ENCODE peak calls at places on chromosome 18, in six cellular contexts. I is epithelial cell of esophagus, J is AG04450, Q is WTC11, P is MCF 10A, O is AG10803. K is an unnamed sample.

GRCh38 chr18:3723554-3723953 is 273.6 kb downstream of the TGIF1 start:
- DNase-seq in Q (no peak), I (no peak), P (no peak), J (no peak), O (no peak), K (no peak)

GRCh38 chr18:69444221-69444620 is 43.5 kb downstream of the DOK6 start:
- DNase-seq in I (no peak), P (no peak), J (no peak), Q (no peak), O (peak), K (no peak)

GRCh38 chr18:75757951-75758350 is 330.4 kb upstream of the SMIM21 start:
- DNase-seq in J (no peak), O (no peak), P (no peak), I (no peak), Q (no peak), K (no peak)

GRCh38 chr18:2653467-2653866 is 2.1 kb upstream of the SMCHD1 start:
- DNase-seq in O (no peak), Q (no peak), P (no peak), J (no peak), I (no peak), K (no peak)

GRCh38 chr18:49364821-49365220 is 95.6 kb downstream of the DYM start:
- DNase-seq in P (peak), J (no peak), I (peak), O (no peak), Q (no peak), K (no peak)

GRCh38 chr18:56637897-56638231 is 528 bp downstream of the TXNL1 start:
- DNase-seq in J (no peak), O (no peak), I (peak), P (no peak), Q (peak), K (peak)

GRCh38 chr18:10008006-10008647 is 94.3 kb downstream of the VAPA start:
- DNase-seq in O (no peak), P (no peak), Q (no peak), I (no peak), J (no peak), K (no peak)

GRCh38 chr18:75221902-75222301 is 11.3 kb downstream of the TSHZ1 start:
- DNase-seq in Q (no peak), O (no peak), I (no peak), P (no peak), J (no peak), K (no peak)

GRCh38 chr18:36580874-36581750 is 247.7 kb downstream of the TPGS2 start:
- DNase-seq in O (peak), Q (no peak), J (peak), I (peak), P (no peak), K (no peak)

GRCh38 chr18:1018211-1018651 is 113.6 kb downstream of the ADCYAP1 start:
- DNase-seq in I (peak), Q (no peak), J (no peak), P (peak), O (peak), K (no peak)

GRCh38 chr18:28114472-28114871 is 62.5 kb downstream of the CDH2 start:
- DNase-seq in P (peak), O (peak), I (peak), J (no peak), Q (no peak), K (no peak)

GRCh38 chr18:9594782-9595181 is 19.6 kb downstream of the PPP4R1 start:
- DNase-seq in O (no peak), I (peak), Q (no peak), J (no peak), P (peak), K (no peak)

GRCh38 chr18:987325-988186 is 82.9 kb downstream of the ADCYAP1 start:
- DNase-seq in P (no peak), Q (no peak), J (no peak), O (peak), I (no peak), K (no peak)

GRCh38 chr18:59643740-59644139 is 53.5 kb downstream of the CCBE1 start:
- DNase-seq in Q (no peak), I (no peak), O (no peak), P (no peak), J (no peak), K (no peak)

GRCh38 chr18:59646946-59647307 is 50.3 kb downstream of the CCBE1 start:
- DNase-seq in Q (no peak), P (no peak), J (no peak), O (no peak), I (no peak), K (no peak)

GRCh38 chr18:59649575-59649974 is 47.6 kb downstream of the CCBE1 start:
- DNase-seq in P (no peak), J (no peak), I (no peak), O (no peak), Q (no peak), K (no peak)

GRCh38 chr18:59650266-59650820 is 46.9 kb downstream of the CCBE1 start:
- DNase-seq in P (no peak), Q (no peak), O (peak), I (no peak), J (no peak), K (no peak)

DNA sequence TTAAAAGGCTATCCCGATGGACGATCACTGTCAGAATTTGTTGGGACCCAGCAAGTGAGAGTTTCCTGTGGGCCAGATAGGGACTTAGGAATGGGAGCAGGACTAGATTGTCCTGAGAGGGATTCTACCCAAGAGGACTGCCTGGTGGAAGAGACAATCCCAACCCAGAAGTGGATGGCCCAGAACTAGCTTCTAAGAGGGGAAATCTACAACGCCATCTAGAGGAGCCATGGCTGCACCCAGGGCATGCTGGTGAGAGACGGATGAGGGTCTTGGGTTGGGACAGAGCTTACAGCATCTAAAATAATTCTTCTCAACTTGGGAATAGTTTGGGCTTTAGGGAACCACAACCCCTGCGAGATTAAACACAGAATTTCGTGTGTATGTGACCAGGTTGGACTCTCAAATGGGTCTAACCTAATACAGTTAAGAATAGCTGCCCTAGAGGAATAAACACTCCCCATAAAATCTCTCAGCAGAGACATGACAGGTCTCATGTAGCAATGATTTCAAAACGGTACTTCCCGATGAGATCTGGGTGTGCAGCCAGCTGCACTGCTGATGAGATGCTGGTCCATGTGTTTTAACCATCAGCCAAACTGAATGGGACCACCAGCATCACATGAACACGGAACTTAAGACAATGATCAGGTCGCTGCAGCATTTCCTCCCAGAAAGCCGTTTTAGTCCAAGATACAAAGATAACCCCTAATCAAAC is 50.8 kb downstream of the CCBE1 start:
- DNase-seq in I (no peak), P (no peak), J (no peak), Q (peak), O (no peak), K (no peak)
- TF ChIP-seq CTCF in I (no peak), P (no peak), J (no peak), Q (peak), O (no peak), K (no peak)

GRCh38 chr18:74040459-74041332 is 106.9 kb downstream of the FBXO15 start:
- DNase-seq in O (peak), P (peak), I (peak), Q (peak), J (no peak), K (peak)
- TF ChIP-seq CTCF in O (peak), P (peak), I (peak), Q (peak), J (peak), K (peak)

GRCh38 chr18:45441110-45441842 is 174.0 kb upstream of the SLC14A2 start:
- DNase-seq in O (peak), J (no peak), I (peak), P (peak), Q (no peak), K (no peak)
- TF ChIP-seq CTCF in O (peak), J (peak), I (peak), P (peak), Q (no peak), K (peak)

DNA sequence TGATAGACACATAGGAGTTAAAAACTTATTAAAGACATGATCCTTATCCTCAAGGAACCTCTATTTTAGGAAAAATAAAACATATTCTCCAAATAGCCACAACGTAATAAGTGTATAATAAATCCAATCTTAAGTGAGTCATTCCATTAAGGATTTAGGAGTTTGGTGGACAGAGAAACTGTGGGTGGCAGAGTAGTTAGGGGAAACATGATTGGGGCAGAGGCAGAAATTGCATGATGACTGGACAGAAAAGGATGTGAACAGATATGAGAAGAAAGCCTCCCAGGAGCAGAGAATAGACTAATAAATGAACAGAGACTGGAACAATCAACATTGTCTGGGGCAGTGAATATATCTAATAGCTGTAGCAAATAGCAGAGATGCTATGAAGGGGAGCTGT is 48.1 kb upstream of the SIGLEC15 start:
- DNase-seq in P (no peak), Q (no peak), I (peak), O (peak), J (peak), K (no peak)
- TF ChIP-seq CTCF in P (no peak), Q (no peak), I (no peak), O (no peak), J (no peak), K (no peak)

DNA sequence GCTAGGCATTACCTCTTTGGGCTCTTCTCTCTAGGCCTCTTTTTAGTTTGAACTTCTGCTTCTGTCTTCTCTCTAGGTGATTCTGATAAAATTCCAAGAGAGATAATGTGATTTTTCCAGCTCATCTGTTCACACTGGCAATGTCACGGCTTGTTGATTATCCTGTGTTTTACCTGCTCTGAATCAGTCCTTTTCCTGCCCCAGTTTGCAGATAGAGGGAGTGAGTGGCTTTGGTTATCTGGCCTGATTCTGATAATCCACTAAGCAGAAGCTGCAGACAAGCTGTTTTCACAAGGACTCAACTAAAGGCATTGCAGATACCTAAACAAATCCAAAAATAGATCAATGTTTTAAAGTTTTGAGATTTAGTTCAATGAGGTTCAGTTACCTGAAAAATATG is 111.9 kb downstream of the DCC start:
- DNase-seq in Q (no peak), P (no peak), O (no peak), J (no peak), I (no peak), K (no peak)
- TF ChIP-seq CTCF in Q (no peak), P (no peak), O (no peak), J (no peak), I (no peak), K (no peak)

DNA sequence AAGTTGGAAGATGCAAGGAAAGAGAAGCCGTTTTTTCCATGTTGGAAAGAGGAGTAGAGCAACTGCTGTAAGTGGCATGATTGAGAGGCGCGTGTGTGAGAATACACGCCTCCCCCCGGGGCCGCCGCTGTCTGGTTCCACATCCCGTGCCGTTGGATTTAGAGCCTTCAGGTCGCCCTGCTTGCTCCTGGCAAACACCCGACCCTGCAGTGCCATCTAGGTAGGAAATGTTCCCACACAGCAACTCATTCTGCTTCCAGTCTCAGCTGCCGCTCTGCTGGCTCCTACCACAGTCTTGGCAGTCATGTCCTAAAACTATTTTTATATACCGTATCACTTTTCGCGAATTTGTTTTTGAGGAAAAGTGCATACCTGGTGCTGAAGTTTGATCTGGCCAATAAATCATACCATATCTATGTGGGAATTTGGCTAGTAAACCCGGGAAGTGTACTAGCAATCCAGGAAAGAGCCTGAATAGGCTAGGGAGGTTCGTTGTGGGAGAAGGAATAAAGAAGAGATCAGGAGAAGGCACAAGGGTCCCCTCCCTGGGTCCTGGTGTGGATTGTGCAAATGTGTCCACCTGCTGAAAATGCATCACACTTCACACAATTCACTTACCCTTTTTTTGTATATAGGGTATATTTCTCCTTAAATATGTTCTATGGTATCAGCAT is 372.7 kb downstream of the FBXO15 start:
- DNase-seq in J (no peak), O (no peak), Q (peak), P (no peak), I (peak), K (no peak)
- TF ChIP-seq CTCF in J (no peak), O (no peak), Q (no peak), P (no peak), I (peak), K (no peak)

DNA sequence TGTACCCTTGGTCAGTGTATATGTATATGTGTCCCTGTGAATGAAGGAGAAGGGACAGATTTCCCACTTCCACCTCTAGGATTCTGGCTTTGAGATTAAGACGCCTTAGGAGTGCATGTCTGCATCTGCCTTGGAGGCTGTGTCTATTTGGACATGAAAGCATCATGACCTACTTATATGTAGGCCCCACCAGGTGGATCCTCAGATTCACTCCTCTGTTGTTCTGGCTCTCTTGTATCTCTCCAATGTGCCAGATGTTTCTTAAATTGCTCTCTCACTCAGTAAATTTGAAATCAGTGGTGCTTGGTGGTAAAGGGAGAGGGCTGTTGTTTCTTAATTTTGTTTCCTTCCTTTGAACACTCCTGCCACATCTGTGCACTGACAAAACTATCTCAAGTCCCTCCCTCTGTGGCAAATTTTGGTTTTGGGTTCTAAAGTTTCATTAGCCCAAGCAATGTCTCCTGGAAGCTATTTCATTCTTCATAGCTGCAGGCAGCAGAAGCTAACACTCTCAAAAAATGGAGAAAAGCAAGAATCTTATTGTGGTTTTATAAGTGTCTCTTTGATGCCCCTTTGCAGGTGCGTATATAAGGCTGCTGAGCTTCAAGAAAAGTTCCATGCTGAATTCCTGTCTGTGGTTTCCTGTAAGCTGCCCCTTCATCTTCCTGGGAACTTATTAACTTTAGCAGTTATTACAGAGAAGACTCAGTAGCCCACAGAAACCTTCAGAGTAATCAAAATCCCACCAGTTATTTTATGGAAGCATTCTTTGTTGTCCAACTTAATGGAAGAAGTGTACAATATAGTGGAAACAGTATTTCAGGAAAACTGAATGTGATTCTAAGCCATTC is 179.6 kb upstream of the SETBP1 start:
- DNase-seq in I (no peak), Q (no peak), P (no peak), J (no peak), O (no peak), K (no peak)
- TF ChIP-seq CTCF in I (no peak), Q (no peak), P (no peak), J (no peak), O (no peak), K (no peak)

K was measured in endothelial cell.